ENCODE peak calls at places on chromosomes 2 and 18, in eight cellular contexts. One of them, this sample, is unnamed.

GRCh38 chr2:240918258-240919091 is 12.3 kb downstream of the CROCC2 start:
- DNase-seq in A549: no peak
- DNase-seq in endothelial cell of umbilical vein: no peak
- DNase-seq in H1: no peak
- DNase-seq in HCT116: no peak
- DNase-seq in HepG2: no peak
- DNase-seq in GM12878: no peak
- DNase-seq in K562: no peak
- DNase-seq in this sample: no peak

GRCh38 chr2:168699834-168700417 is 102.5 kb upstream of the NOSTRIN start:
- DNase-seq in A549: no peak
- DNase-seq in endothelial cell of umbilical vein: no peak
- DNase-seq in H1: no peak
- DNase-seq in HCT116: no peak
- DNase-seq in HepG2: peak; percentile 29
- DNase-seq in GM12878: no peak
- DNase-seq in K562: no peak
- DNase-seq in this sample: no peak

GRCh38 chr2:1136071-1136470 is 185.4 kb downstream of the SNTG2 start:
- DNase-seq in A549: no peak
- DNase-seq in endothelial cell of umbilical vein: no peak
- DNase-seq in H1: no peak
- DNase-seq in HCT116: no peak
- DNase-seq in HepG2: no peak
- DNase-seq in GM12878: no peak
- DNase-seq in K562: peak; percentile 11
- DNase-seq in this sample: peak; percentile 12

GRCh38 chr2:8583400-8584173 is 98.3 kb upstream of the ID2 start:
- DNase-seq in A549: no peak
- DNase-seq in endothelial cell of umbilical vein: peak; percentile 38
- DNase-seq in H1: peak; percentile 94
- DNase-seq in HCT116: peak; percentile 89
- DNase-seq in HepG2: peak; percentile 79
- DNase-seq in GM12878: peak; percentile 80
- DNase-seq in K562: peak; percentile 99
- DNase-seq in this sample: peak; percentile 98

GRCh38 chr2:37616674-37616999 is 54.8 kb downstream of the CDC42EP3 start:
- DNase-seq in A549: no peak
- DNase-seq in endothelial cell of umbilical vein: no peak
- DNase-seq in H1: no peak
- DNase-seq in HCT116: no peak
- DNase-seq in HepG2: no peak
- DNase-seq in GM12878: no peak
- DNase-seq in K562: peak; percentile 11
- DNase-seq in this sample: no peak

GRCh38 chr2:6657872-6658271 is 207.8 kb downstream of the CMPK2 start:
- DNase-seq in A549: no peak
- DNase-seq in endothelial cell of umbilical vein: no peak
- DNase-seq in H1: no peak
- DNase-seq in HCT116: no peak
- DNase-seq in HepG2: no peak
- DNase-seq in GM12878: no peak
- DNase-seq in K562: no peak
- DNase-seq in this sample: no peak

GRCh38 chr2:42929985-42930581 is 137.7 kb upstream of the HAAO start:
- DNase-seq in A549: no peak
- DNase-seq in endothelial cell of umbilical vein: no peak
- DNase-seq in H1: no peak
- DNase-seq in HCT116: no peak
- DNase-seq in HepG2: peak; percentile 58
- DNase-seq in GM12878: no peak
- DNase-seq in K562: no peak
- DNase-seq in this sample: peak; percentile 87

GRCh38 chr2:26640331-26640745 is 828 bp downstream of the CIB4 start:
- DNase-seq in A549: no peak
- DNase-seq in endothelial cell of umbilical vein: no peak
- DNase-seq in H1: no peak
- DNase-seq in HCT116: peak; percentile 13
- DNase-seq in HepG2: peak; percentile 18
- DNase-seq in GM12878: no peak
- DNase-seq in K562: peak; percentile 20
- DNase-seq in this sample: peak; percentile 24

GRCh38 chr18:78659748-78660147 is 319.9 kb upstream of the SALL3 start:
- DNase-seq in A549: no peak
- DNase-seq in endothelial cell of umbilical vein: no peak
- DNase-seq in H1: peak; percentile 13
- DNase-seq in HCT116: no peak
- DNase-seq in HepG2: no peak
- DNase-seq in GM12878: no peak
- DNase-seq in K562: peak; percentile 15
- DNase-seq in this sample: peak; percentile 21

GRCh38 chr2:16653799-16654198 is 11.8 kb downstream of the CYRIA start:
- DNase-seq in A549: no peak
- DNase-seq in endothelial cell of umbilical vein: no peak
- DNase-seq in H1: no peak
- DNase-seq in HCT116: no peak
- DNase-seq in HepG2: no peak
- DNase-seq in GM12878: peak; percentile 57
- DNase-seq in K562: no peak
- DNase-seq in this sample: peak; percentile 75

GRCh38 chr2:108377815-108378630 is at the start of gene SULT1C4:
- DNase-seq in A549: no peak
- DNase-seq in endothelial cell of umbilical vein: peak; percentile 95
- DNase-seq in H1: no peak
- DNase-seq in HCT116: no peak
- DNase-seq in HepG2: peak; percentile 63
- DNase-seq in GM12878: no peak
- DNase-seq in K562: no peak
- DNase-seq in this sample: no peak

GRCh38 chr18:50961974-50962373 is 5.9 kb upstream of the ELAC1 start:
- DNase-seq in A549: no peak
- DNase-seq in endothelial cell of umbilical vein: no peak
- DNase-seq in H1: no peak
- DNase-seq in HCT116: no peak
- DNase-seq in HepG2: no peak
- DNase-seq in GM12878: no peak
- DNase-seq in K562: no peak
- DNase-seq in this sample: no peak

GRCh38 chr2:231241755-231242507 is 43.5 kb downstream of the ARMC9 start:
- DNase-seq in A549: no peak
- DNase-seq in endothelial cell of umbilical vein: no peak
- DNase-seq in H1: no peak
- DNase-seq in HCT116: no peak
- DNase-seq in HepG2: no peak
- DNase-seq in GM12878: no peak
- DNase-seq in K562: no peak
- DNase-seq in this sample: peak; percentile 62

GRCh38 chr2:44358498-44358897 is 2.8 kb downstream of the PREPL start:
- DNase-seq in A549: no peak
- DNase-seq in endothelial cell of umbilical vein: peak; percentile 82
- DNase-seq in H1: no peak
- DNase-seq in HCT116: no peak
- DNase-seq in HepG2: no peak
- DNase-seq in GM12878: peak; percentile 64
- DNase-seq in K562: no peak
- DNase-seq in this sample: peak; percentile 46

GRCh38 chr18:61608306-61608705 is 275.1 kb downstream of the CDH20 start:
- DNase-seq in A549: no peak
- DNase-seq in endothelial cell of umbilical vein: peak; percentile 85
- DNase-seq in H1: no peak
- DNase-seq in HCT116: no peak
- DNase-seq in HepG2: no peak
- DNase-seq in GM12878: no peak
- DNase-seq in K562: no peak
- DNase-seq in this sample: no peak

GRCh38 chr18:75884728-75885127 is 457.2 kb upstream of the SMIM21 start:
- DNase-seq in A549: no peak
- DNase-seq in endothelial cell of umbilical vein: no peak
- DNase-seq in H1: no peak
- DNase-seq in HCT116: no peak
- DNase-seq in HepG2: no peak
- DNase-seq in GM12878: no peak
- DNase-seq in K562: no peak
- DNase-seq in this sample: peak; percentile 12

GRCh38 chr18:75879196-75879595 is 451.7 kb upstream of the SMIM21 start:
- DNase-seq in A549: no peak
- DNase-seq in endothelial cell of umbilical vein: no peak
- DNase-seq in H1: no peak
- DNase-seq in HCT116: no peak
- DNase-seq in HepG2: no peak
- DNase-seq in GM12878: no peak
- DNase-seq in K562: no peak
- DNase-seq in this sample: no peak

GRCh38 chr18:75875559-75875958 is 448.1 kb upstream of the SMIM21 start:
- DNase-seq in A549: no peak
- DNase-seq in endothelial cell of umbilical vein: no peak
- DNase-seq in H1: no peak
- DNase-seq in HCT116: no peak
- DNase-seq in HepG2: no peak
- DNase-seq in GM12878: no peak
- DNase-seq in K562: no peak
- DNase-seq in this sample: no peak

GRCh38 chr18:75880266-75880665 is 452.8 kb upstream of the SMIM21 start:
- DNase-seq in A549: no peak
- DNase-seq in endothelial cell of umbilical vein: no peak
- DNase-seq in H1: no peak
- DNase-seq in HCT116: no peak
- DNase-seq in HepG2: no peak
- DNase-seq in GM12878: no peak
- DNase-seq in K562: no peak
- DNase-seq in this sample: no peak

GRCh38 chr18:75880913-75881504 is 453.5 kb upstream of the SMIM21 start:
- DNase-seq in A549: no peak
- DNase-seq in endothelial cell of umbilical vein: no peak
- DNase-seq in H1: no peak
- DNase-seq in HCT116: no peak
- DNase-seq in HepG2: no peak
- DNase-seq in GM12878: no peak
- DNase-seq in K562: no peak
- DNase-seq in this sample: no peak
- TF ChIP-seq MAX in A549: no peak
- TF ChIP-seq MAX in endothelial cell of umbilical vein: no peak
- TF ChIP-seq MAX in H1: no peak
- TF ChIP-seq MAX in HCT116: no peak
- TF ChIP-seq MAX in HepG2: no peak
- TF ChIP-seq MAX in GM12878: no peak
- TF ChIP-seq MAX in K562: no peak
- TF ChIP-seq MAX in this sample: no peak

GRCh38 chr2:111057721-111058120 is 63.0 kb upstream of the BCL2L11 start:
- DNase-seq in A549: no peak
- DNase-seq in endothelial cell of umbilical vein: no peak
- DNase-seq in H1: no peak
- DNase-seq in HCT116: no peak
- DNase-seq in HepG2: no peak
- DNase-seq in GM12878: no peak
- DNase-seq in K562: no peak
- DNase-seq in this sample: no peak

GRCh38 chr2:111055735-111056134 is 65.0 kb upstream of the BCL2L11 start:
- DNase-seq in A549: no peak
- DNase-seq in endothelial cell of umbilical vein: no peak
- DNase-seq in H1: no peak
- DNase-seq in HCT116: no peak
- DNase-seq in HepG2: no peak
- DNase-seq in GM12878: no peak
- DNase-seq in K562: no peak
- DNase-seq in this sample: no peak

GRCh38 chr2:111054791-111055627 is 65.7 kb upstream of the BCL2L11 start:
- DNase-seq in A549: no peak
- DNase-seq in endothelial cell of umbilical vein: no peak
- DNase-seq in H1: no peak
- DNase-seq in HCT116: no peak
- DNase-seq in HepG2: no peak
- DNase-seq in GM12878: peak; percentile 75
- DNase-seq in K562: no peak
- DNase-seq in this sample: no peak

GRCh38 chr2:111058264-111058663 is 62.5 kb upstream of the BCL2L11 start:
- DNase-seq in A549: no peak
- DNase-seq in endothelial cell of umbilical vein: no peak
- DNase-seq in H1: no peak
- DNase-seq in HCT116: no peak
- DNase-seq in HepG2: no peak
- DNase-seq in GM12878: no peak
- DNase-seq in K562: no peak
- DNase-seq in this sample: no peak

DNA sequence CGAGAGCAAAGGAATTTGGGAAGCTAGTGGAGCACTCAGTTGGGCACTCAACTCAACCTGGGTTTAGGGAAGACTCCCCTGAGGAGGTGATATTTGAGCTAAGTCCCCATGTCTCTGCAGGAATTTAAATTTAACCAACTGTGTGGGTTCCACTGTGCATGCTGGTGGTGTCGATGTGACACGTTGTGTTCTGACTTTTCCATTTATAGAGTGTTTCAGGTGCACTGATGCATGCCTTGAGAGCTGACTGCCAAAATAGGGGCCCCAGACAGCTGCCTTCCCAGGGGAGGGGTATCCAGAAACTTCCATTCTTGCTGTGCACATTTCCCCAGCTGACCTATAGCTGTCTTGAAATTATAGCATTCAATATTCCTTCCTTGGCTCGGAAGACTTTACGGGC is 63.7 kb upstream of the BCL2L11 start:
- DNase-seq in A549: no peak
- DNase-seq in endothelial cell of umbilical vein: no peak
- DNase-seq in H1: no peak
- DNase-seq in HCT116: no peak
- DNase-seq in HepG2: no peak
- DNase-seq in GM12878: no peak
- DNase-seq in K562: no peak
- DNase-seq in this sample: no peak
- H3K4me3 ChIP-seq in A549: no peak overlapping the region
- H3K4me3 ChIP-seq in endothelial cell of umbilical vein: no peak overlapping the region
- H3K4me3 ChIP-seq in H1: no peak overlapping the region
- H3K4me3 ChIP-seq in HCT116: no peak overlapping the region
- H3K4me3 ChIP-seq in HepG2: no peak overlapping the region
- H3K4me3 ChIP-seq in GM12878: no peak overlapping the region
- H3K4me3 ChIP-seq in K562: no peak overlapping the region
- H3K4me3 ChIP-seq in this sample: no peak overlapping the region

GRCh38 chr2:173513117-173513516 is 158.4 kb downstream of the CDCA7 start:
- DNase-seq in A549: no peak
- DNase-seq in endothelial cell of umbilical vein: no peak
- DNase-seq in H1: no peak
- DNase-seq in HCT116: no peak
- DNase-seq in HepG2: no peak
- DNase-seq in GM12878: no peak
- DNase-seq in K562: no peak
- DNase-seq in this sample: no peak
- TF ChIP-seq MAX in A549: no peak
- TF ChIP-seq MAX in endothelial cell of umbilical vein: no peak
- TF ChIP-seq MAX in H1: no peak
- TF ChIP-seq MAX in HCT116: no peak
- TF ChIP-seq MAX in HepG2: no peak
- TF ChIP-seq MAX in GM12878: no peak
- TF ChIP-seq MAX in K562: no peak
- TF ChIP-seq MAX in this sample: no peak

DNA sequence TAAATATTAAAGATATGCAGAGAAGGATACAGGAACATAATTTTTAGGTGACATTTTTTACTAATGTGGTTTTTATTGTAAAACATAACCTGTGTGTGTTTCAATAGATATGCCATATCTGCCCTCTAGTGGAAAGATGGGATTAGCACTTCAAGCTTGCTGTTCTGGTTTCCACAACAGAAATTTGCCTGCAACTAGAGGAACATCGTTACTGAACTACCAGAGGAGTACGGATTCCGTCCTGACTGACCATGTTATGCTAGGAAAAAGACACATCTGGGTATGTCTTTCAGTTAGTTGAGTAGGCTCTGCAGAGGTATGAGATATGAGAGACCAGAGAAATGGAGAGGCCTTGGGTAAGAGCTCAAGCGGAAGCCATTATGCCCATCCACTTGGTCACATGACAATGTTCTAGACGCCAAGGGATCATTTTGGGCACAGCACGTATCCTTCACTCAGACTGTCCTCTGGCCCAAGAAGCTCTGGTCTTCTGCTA is 104.9 kb downstream of the MBD2 start:
- DNase-seq in A549: peak; percentile 8
- DNase-seq in endothelial cell of umbilical vein: peak; percentile 69
- DNase-seq in H1: no peak
- DNase-seq in HCT116: peak; percentile 55
- DNase-seq in HepG2: peak; percentile 55
- DNase-seq in GM12878: peak; percentile 59
- DNase-seq in K562: peak; percentile 11
- DNase-seq in this sample: peak; percentile 59
- H3K4me3 ChIP-seq in A549: no peak overlapping the region
- H3K4me3 ChIP-seq in endothelial cell of umbilical vein: no peak overlapping the region
- H3K4me3 ChIP-seq in H1: no peak overlapping the region
- H3K4me3 ChIP-seq in HCT116: peak overlapping the region; percentile 40
- H3K4me3 ChIP-seq in HepG2: peak overlapping the region; percentile 51
- H3K4me3 ChIP-seq in GM12878: no peak overlapping the region
- H3K4me3 ChIP-seq in K562: no peak overlapping the region
- H3K4me3 ChIP-seq in this sample: no peak overlapping the region

This sample was measured in NB4.